ENCODE peak calls at places on chromosomes 12 and 14, in ten cellular contexts. W, O, A, S, M, V, F, G, C and Q are unnamed samples.

GRCh38 chr12:93176166-93176565 is 201.6 kb upstream of the NUDT4 start:
- DNase-seq in W (no peak), O (peak), A (no peak), S (no peak), M (no peak), V (no peak), F (no peak), G (no peak), C (no peak), Q (no peak)

GRCh38 chr14:22915886-22916521 is 2.9 kb downstream of the RBM23 start:
- DNase-seq in W (no peak), O (no peak), A (no peak), S (no peak), M (no peak), V (no peak), F (no peak), G (no peak), C (peak), Q (peak)

GRCh38 chr14:24368215-24368561 is 204 bp downstream of the NFATC4 start:
- DNase-seq in W (no peak), O (no peak), A (no peak), S (peak), M (no peak), V (no peak), F (no peak), G (no peak), C (no peak), Q (no peak)

GRCh38 chr14:77305696-77306095 is 15.0 kb downstream of the POMT2 start:
- DNase-seq in W (no peak), O (no peak), A (no peak), S (no peak), M (no peak), V (peak), F (no peak), G (no peak), C (no peak), Q (no peak)

GRCh38 chr14:61406670-61407069 is 85.3 kb downstream of the PRKCH start:
- DNase-seq in W (no peak), O (no peak), A (no peak), S (no peak), M (no peak), V (no peak), F (no peak), G (no peak), C (no peak), Q (no peak)

GRCh38 chr14:94088516-94088915 is 7.4 kb downstream of the IFI27L1 start:
- DNase-seq in W (no peak), O (peak), A (no peak), S (no peak), M (no peak), V (no peak), F (no peak), G (no peak), C (no peak), Q (no peak)

GRCh38 chr14:26199599-26200370 is 398.0 kb downstream of the NOVA1 start:
- DNase-seq in W (no peak), O (no peak), A (no peak), S (no peak), M (no peak), V (no peak), F (no peak), G (no peak), C (no peak), Q (no peak)

GRCh38 chr12:91877022-91877421 is 268.6 kb downstream of the BTG1 start:
- DNase-seq in W (peak), O (peak), A (no peak), S (peak), M (peak), V (no peak), F (no peak), G (no peak), C (peak), Q (peak)

GRCh38 chr12:91272456-91273063 is 89.9 kb upstream of the DCN start:
- DNase-seq in W (no peak), O (no peak), A (peak), S (no peak), M (peak), V (no peak), F (no peak), G (peak), C (peak), Q (no peak)

GRCh38 chr14:70468731-70469130 is 16.8 kb downstream of the ADAM21 start:
- DNase-seq in W (no peak), O (no peak), A (no peak), S (no peak), M (no peak), V (no peak), F (no peak), G (no peak), C (no peak), Q (no peak)

GRCh38 chr14:65723348-65723747 is 310.8 kb downstream of the FUT8 start:
- DNase-seq in W (no peak), O (no peak), A (no peak), S (no peak), M (no peak), V (no peak), F (no peak), G (no peak), C (no peak), Q (no peak)

GRCh38 chr12:65313704-65314317 is 35.3 kb downstream of the MSRB3 start:
- DNase-seq in W (no peak), O (peak), A (no peak), S (no peak), M (no peak), V (no peak), F (peak), G (no peak), C (no peak), Q (no peak)

GRCh38 chr12:57164454-57164853 is 17.0 kb upstream of the LRP1-AS start:
- DNase-seq in W (no peak), O (no peak), A (no peak), S (no peak), M (no peak), V (no peak), F (no peak), G (no peak), C (no peak), Q (no peak)

GRCh38 chr14:24900281-24900868 is 149.6 kb downstream of the STXBP6 start:
- DNase-seq in W (no peak), O (peak), A (no peak), S (no peak), M (no peak), V (no peak), F (no peak), G (no peak), C (no peak), Q (no peak)

GRCh38 chr12:86186449-86186848 is 69.7 kb downstream of the MGAT4C start:
- DNase-seq in W (no peak), O (peak), A (no peak), S (no peak), M (no peak), V (no peak), F (no peak), G (no peak), C (no peak), Q (no peak)

GRCh38 chr12:102406033-102406584 is 74.3 kb downstream of the IGF1 start:
- DNase-seq in W (no peak), O (peak), A (no peak), S (peak), M (peak), V (peak), F (no peak), G (peak), C (peak), Q (peak)

GRCh38 chr14:53327716-53328115 is 174.6 kb upstream of the DDHD1 start:
- DNase-seq in W (no peak), O (peak), A (no peak), S (no peak), M (no peak), V (no peak), F (no peak), G (no peak), C (no peak), Q (no peak)

GRCh38 chr14:79586401-79586800 is 624.9 kb downstream of the DIO2 start:
- DNase-seq in W (peak), O (no peak), A (no peak), S (no peak), M (peak), V (no peak), F (no peak), G (no peak), C (no peak), Q (no peak)

GRCh38 chr14:23024612-23025075 is 10.1 kb downstream of the PSMB5 start:
- DNase-seq in W (no peak), O (no peak), A (no peak), S (no peak), M (no peak), V (no peak), F (no peak), G (no peak), C (no peak), Q (no peak)

GRCh38 chr12:113232787-113233585 is 11.7 kb downstream of the TPCN1 start:
- DNase-seq in W (no peak), O (no peak), A (no peak), S (no peak), M (peak), V (no peak), F (no peak), G (peak), C (peak), Q (peak)

GRCh38 chr14:90105756-90106155 is 44.0 kb downstream of the KCNK13 start:
- DNase-seq in W (no peak), O (no peak), A (no peak), S (no peak), M (no peak), V (no peak), F (no peak), G (peak), C (no peak), Q (no peak)

DNA sequence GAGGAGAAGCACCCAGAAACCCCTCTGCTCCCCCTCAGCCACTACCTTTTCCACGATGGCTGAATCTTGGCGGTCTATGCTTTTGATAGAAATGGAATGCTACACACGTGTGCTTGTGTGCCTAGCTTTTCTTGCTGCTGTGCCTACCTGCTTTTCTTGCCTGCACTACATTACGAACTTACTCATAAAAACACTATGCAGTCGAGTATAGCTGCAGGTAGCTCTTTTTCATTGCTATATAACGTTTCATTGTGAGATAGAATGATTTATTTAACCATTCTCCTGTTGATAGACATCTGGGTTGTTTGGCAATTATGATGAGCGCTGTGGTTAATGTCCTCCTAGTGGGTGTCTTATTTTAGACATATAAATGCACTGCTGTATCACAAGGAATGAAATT is 67.9 kb upstream of the NCOR2 start:
- DNase-seq in W (no peak), O (no peak), A (no peak), S (no peak), M (no peak), V (no peak), F (no peak), G (no peak), C (no peak), Q (no peak)
- H3K27ac ChIP-seq in W (no peak), O (no peak), A (no peak), S (no peak), M (no peak), V (no peak), F (peak), G (no peak), C (no peak), Q (no peak)

GRCh38 chr12:75526655-75527511 is 15.5 kb upstream of the KRR1 start:
- DNase-seq in W (no peak), O (peak), A (no peak), S (no peak), M (no peak), V (no peak), F (peak), G (no peak), C (no peak), Q (no peak)
- TF ChIP-seq CTCF in W (peak), O (peak), A (no peak), S (peak), M (peak), V (peak), F (peak), G (peak), C (peak), Q (peak)

GRCh38 chr12:6925543-6926279 is 2.0 kb upstream of the ATN1 start:
- DNase-seq in W (peak), O (peak), A (peak), S (peak), M (peak), V (peak), F (peak), G (peak), C (peak), Q (peak)

GRCh38 chr12:6927379-6927991 is at the start of gene ATN1:
- DNase-seq in W (peak), O (peak), A (peak), S (peak), M (peak), V (peak), F (no peak), G (peak), C (peak), Q (peak)

GRCh38 chr12:6923851-6924250 is 3.9 kb upstream of the ATN1 start:
- DNase-seq in W (no peak), O (no peak), A (peak), S (no peak), M (no peak), V (no peak), F (no peak), G (no peak), C (no peak), Q (no peak)

GRCh38 chr12:6923003-6923732 is 4.6 kb upstream of the ATN1 start:
- DNase-seq in W (no peak), O (no peak), A (no peak), S (no peak), M (no peak), V (no peak), F (no peak), G (no peak), C (no peak), Q (no peak)

GRCh38 chr12:6925239-6925542 is 2.6 kb upstream of the ATN1 start:
- DNase-seq in W (no peak), O (no peak), A (no peak), S (no peak), M (no peak), V (no peak), F (no peak), G (no peak), C (no peak), Q (no peak)
- H3K27ac ChIP-seq in W (peak), O (peak), A (peak), S (peak), M (peak), V (peak), F (peak), G (peak), C (peak), Q (peak)

GRCh38 chr12:52185400-52185967 is 6.3 kb downstream of the KRT80 start:
- DNase-seq in W (no peak), O (no peak), A (no peak), S (no peak), M (no peak), V (no peak), F (no peak), G (no peak), C (no peak), Q (no peak)

GRCh38 chr12:52186135-52186840 is 5.5 kb downstream of the KRT80 start:
- DNase-seq in W (no peak), O (peak), A (no peak), S (no peak), M (no peak), V (no peak), F (no peak), G (no peak), C (no peak), Q (no peak)

GRCh38 chr12:52187640-52188039 is 4.2 kb downstream of the KRT80 start:
- DNase-seq in W (no peak), O (no peak), A (no peak), S (no peak), M (no peak), V (no peak), F (no peak), G (no peak), C (no peak), Q (no peak)

GRCh38 chr12:52188658-52189057 is 3.2 kb downstream of the KRT80 start:
- DNase-seq in W (no peak), O (no peak), A (no peak), S (no peak), M (no peak), V (no peak), F (no peak), G (no peak), C (no peak), Q (no peak)

GRCh38 chr12:52187206-52187605 is 4.6 kb downstream of the KRT80 start:
- DNase-seq in W (no peak), O (no peak), A (no peak), S (no peak), M (no peak), V (no peak), F (no peak), G (no peak), C (no peak), Q (no peak)
- TF ChIP-seq CTCF in W (no peak), O (no peak), A (no peak), S (no peak), M (no peak), V (no peak), F (no peak), G (no peak), C (no peak), Q (no peak)

GRCh38 chr14:101564444-101564776 is 3.1 kb downstream of the DIO3 start:
- DNase-seq in W (no peak), O (no peak), A (no peak), S (no peak), M (no peak), V (no peak), F (no peak), G (no peak), C (no peak), Q (no peak)
- H3K27ac ChIP-seq in W (no peak), O (no peak), A (no peak), S (no peak), M (no peak), V (no peak), F (no peak), G (no peak), C (no peak), Q (no peak)

GRCh38 chr12:7642876-7643309 is 22.8 kb downstream of the APOBEC1 start:
- DNase-seq in W (no peak), O (no peak), A (no peak), S (peak), M (no peak), V (no peak), F (peak), G (no peak), C (no peak), Q (no peak)
- TF ChIP-seq CTCF in W (peak), O (peak), A (no peak), S (peak), M (peak), V (peak), F (peak), G (no peak), C (no peak), Q (peak)